ENCODE peak calls at places on chromosome 19, in six cellular contexts. E is uterus, Z is progenitor cell of endocrine pancreas, P is adrenal gland, U is Calu3, H is spleen. M is an unnamed sample.

GRCh38 chr19:28039677-28040381 is 1173.1 kb downstream of the UQCRFS1 start:
- DNase-seq in E (no peak), Z (no peak), P (peak), U (no peak), H (no peak), M (no peak)

GRCh38 chr19:41776700-41777099 is 19.7 kb upstream of the CEACAM3 start:
- DNase-seq in E (no peak), Z (no peak), P (no peak), U (peak), H (no peak), M (no peak)

GRCh38 chr19:18223860-18224524 is 2.2 kb downstream of the PDE4C start:
- DNase-seq in E (peak), Z (no peak), P (no peak), U (peak), H (peak), M (no peak)

GRCh38 chr19:13629687-13630357 is 123.5 kb upstream of the CACNA1A start:
- DNase-seq in E (no peak), Z (no peak), P (no peak), U (no peak), H (peak), M (no peak)

GRCh38 chr19:15595069-15595468 is 19.9 kb upstream of the CYP4F8 start:
- DNase-seq in E (no peak), Z (no peak), P (no peak), U (peak), H (no peak), M (no peak)

GRCh38 chr19:7522923-7523667 is 671 bp downstream of the MCOLN1 start:
- DNase-seq in E (no peak), Z (no peak), P (peak), U (no peak), H (peak), M (no peak)

GRCh38 chr19:18100710-18101109 is 3.1 kb downstream of the MAST3 start:
- DNase-seq in E (no peak), Z (no peak), P (no peak), U (no peak), H (no peak), M (no peak)

GRCh38 chr19:5262721-5263120 is 77.9 kb downstream of the PTPRS start:
- DNase-seq in E (no peak), Z (no peak), P (no peak), U (no peak), H (no peak), M (no peak)

GRCh38 chr19:48859711-48860572 is 8.5 kb downstream of the PLEKHA4 start:
- DNase-seq in E (no peak), Z (no peak), P (no peak), U (no peak), H (no peak), M (no peak)

GRCh38 chr19:16828990-16829821 is at the start of gene SIN3B:
- DNase-seq in E (peak), Z (peak), P (peak), U (peak), H (peak), M (peak)

GRCh38 chr19:1362385-1363257 is 21.1 kb upstream of the NDUFS7 start:
- DNase-seq in E (no peak), Z (no peak), P (no peak), U (no peak), H (no peak), M (no peak)

GRCh38 chr19:1365964-1366695 is 17.6 kb upstream of the NDUFS7 start:
- DNase-seq in E (no peak), Z (no peak), P (no peak), U (no peak), H (no peak), M (no peak)

GRCh38 chr19:1363599-1363998 is 20.1 kb upstream of the NDUFS7 start:
- DNase-seq in E (no peak), Z (no peak), P (no peak), U (no peak), H (no peak), M (no peak)

GRCh38 chr19:1365306-1365963 is 18.3 kb upstream of the NDUFS7 start:
- DNase-seq in E (no peak), Z (no peak), P (no peak), U (no peak), H (no peak), M (no peak)

DNA sequence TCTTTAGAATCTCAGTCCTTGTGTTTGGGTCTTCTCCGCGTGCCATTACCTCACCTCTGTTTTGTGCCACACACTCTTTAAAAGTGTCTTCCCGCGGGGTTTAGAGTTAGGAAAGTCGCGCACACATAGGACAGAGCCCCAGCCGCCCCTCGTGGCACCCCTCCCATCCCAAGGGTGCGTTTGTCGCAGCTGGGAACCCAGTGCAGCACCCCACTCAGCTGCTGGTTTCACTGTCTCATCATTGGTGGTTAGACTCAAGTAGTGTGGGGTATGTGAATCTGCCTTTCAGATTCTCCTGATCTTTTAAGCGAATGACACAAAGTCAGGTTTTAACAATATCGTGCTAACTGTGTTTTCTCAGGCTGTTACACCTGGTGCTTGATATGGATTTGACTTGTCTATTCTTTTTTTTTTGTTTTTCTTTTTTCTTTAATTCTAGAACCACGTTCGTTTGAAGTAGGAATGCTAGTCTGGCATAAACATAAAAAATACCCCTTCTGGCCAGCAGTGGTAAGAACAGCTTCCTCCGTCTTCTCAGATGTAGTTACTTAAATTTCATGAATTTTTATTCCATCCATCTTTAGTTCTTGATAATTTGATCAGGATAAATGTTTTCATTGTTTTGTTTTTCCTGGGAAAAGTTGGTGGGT is 19.5 kb upstream of the NDUFS7 start:
- DNase-seq in E (no peak), Z (no peak), P (no peak), U (no peak), H (no peak), M (no peak)
- TF ChIP-seq CTCF in E (no peak), Z (peak), P (no peak), U (no peak), H (peak), M (peak)

GRCh38 chr19:1046117-1046626 is 6.3 kb downstream of the ABCA7 start:
- DNase-seq in E (no peak), Z (no peak), P (no peak), U (no peak), H (no peak), M (no peak)
- TF ChIP-seq CTCF in E (no peak), Z (no peak), P (no peak), U (no peak), H (no peak), M (no peak)

GRCh38 chr19:3626473-3627350 is at the start of gene CACTIN:
- DNase-seq in E (peak), Z (peak), P (peak), U (peak), H (peak), M (peak)
- TF ChIP-seq CTCF in E (no peak), Z (no peak), P (no peak), U (no peak), H (no peak), M (no peak)

GRCh38 chr19:35832054-35832453 is 19.4 kb upstream of the PRODH2 start:
- DNase-seq in E (no peak), Z (no peak), P (no peak), U (no peak), H (no peak), M (no peak)
- TF ChIP-seq CTCF in E (no peak), Z (no peak), P (no peak), U (no peak), H (no peak), M (no peak)

GRCh38 chr19:9848060-9848459 is 12.9 kb downstream of the PIN1 start:
- DNase-seq in E (no peak), Z (peak), P (no peak), U (peak), H (no peak), M (no peak)
- TF ChIP-seq CTCF in E (no peak), Z (peak), P (peak), U (no peak), H (peak), M (peak)

GRCh38 chr19:38778733-38779132 is 5.4 kb upstream of the LGALS7 start:
- DNase-seq in E (no peak), Z (no peak), P (no peak), U (no peak), H (peak), M (no peak)
- TF ChIP-seq CTCF in E (no peak), Z (no peak), P (no peak), U (no peak), H (no peak), M (no peak)

DNA sequence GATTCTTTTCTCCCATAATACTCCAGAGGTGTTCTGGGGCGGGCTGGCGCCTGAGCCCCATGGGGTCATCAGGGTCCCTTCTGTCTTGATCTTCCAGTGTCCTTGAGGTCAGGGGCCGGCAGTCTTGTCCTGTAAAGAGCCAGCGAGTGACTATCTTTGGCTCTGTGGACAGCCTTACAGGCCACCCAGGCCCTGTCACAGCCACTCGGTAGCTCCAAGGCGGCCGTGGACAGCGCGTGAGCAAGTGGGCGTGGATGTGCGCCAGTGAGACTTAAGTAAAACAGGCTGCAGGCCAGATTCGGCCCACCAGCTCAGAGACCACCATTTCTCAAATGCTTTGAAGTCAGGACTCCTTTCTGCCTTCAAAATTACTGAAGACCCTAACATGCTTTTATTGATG is 3.7 kb downstream of the ZNF444 start:
- DNase-seq in E (no peak), Z (no peak), P (no peak), U (no peak), H (no peak), M (no peak)
- TF ChIP-seq CTCF in E (no peak), Z (no peak), P (no peak), U (no peak), H (no peak), M (no peak)